ENCODE peak calls at places on chromosomes 7 and 10, in nine cellular contexts. A, Q, E, K, V, W, G, O and U are unnamed samples.

GRCh38 chr7:82714883-82715282 is 271.3 kb upstream of the CACNA2D1 start:
- DNase-seq in A (no peak), Q (no peak), E (no peak), K (no peak), V (no peak), W (no peak), G (no peak), O (no peak), U (no peak)

GRCh38 chr10:98967601-98968000 is 268.1 kb downstream of the HPSE2 start:
- DNase-seq in A (no peak), Q (no peak), E (no peak), K (peak), V (no peak), W (no peak), G (no peak), O (no peak), U (no peak)

GRCh38 chr7:129462445-129462844 is 28.2 kb downstream of the STRIP2 start:
- DNase-seq in A (no peak), Q (no peak), E (no peak), K (peak), V (no peak), W (no peak), G (no peak), O (no peak), U (no peak)

GRCh38 chr7:140060788-140061606 is 1.8 kb downstream of the PARP12 start:
- DNase-seq in A (no peak), Q (peak), E (no peak), K (peak), V (no peak), W (no peak), G (no peak), O (peak), U (no peak)

GRCh38 chr10:14750900-14751575 is 23.7 kb downstream of the FAM107B start:
- DNase-seq in A (no peak), Q (peak), E (no peak), K (peak), V (no peak), W (no peak), G (no peak), O (no peak), U (no peak)

GRCh38 chr7:101880536-101881443 is 63.4 kb downstream of the CUX1 start:
- DNase-seq in A (no peak), Q (no peak), E (no peak), K (no peak), V (no peak), W (no peak), G (peak), O (no peak), U (no peak)

GRCh38 chr10:20891338-20891714 is 5.8 kb downstream of the NEBL start:
- DNase-seq in A (no peak), Q (no peak), E (no peak), K (no peak), V (no peak), W (no peak), G (no peak), O (no peak), U (no peak)

GRCh38 chr7:47337531-47337930 is 244.4 kb downstream of the TNS3 start:
- DNase-seq in A (no peak), Q (no peak), E (peak), K (no peak), V (no peak), W (no peak), G (no peak), O (no peak), U (no peak)

GRCh38 chr7:17844514-17845196 is 95.6 kb downstream of the SNX13 start:
- DNase-seq in A (no peak), Q (no peak), E (no peak), K (no peak), V (no peak), W (no peak), G (no peak), O (no peak), U (no peak)

GRCh38 chr10:94093286-94093905 is 99.7 kb downstream of the PLCE1 start:
- DNase-seq in A (no peak), Q (no peak), E (no peak), K (no peak), V (no peak), W (no peak), G (no peak), O (no peak), U (no peak)

GRCh38 chr10:60394444-60394843 is 4.8 kb upstream of the ANK3 start:
- DNase-seq in A (no peak), Q (no peak), E (no peak), K (peak), V (no peak), W (no peak), G (no peak), O (no peak), U (no peak)

GRCh38 chr7:137801003-137801402 is 45.8 kb downstream of the DGKI start:
- DNase-seq in A (no peak), Q (no peak), E (no peak), K (no peak), V (no peak), W (no peak), G (no peak), O (no peak), U (no peak)

GRCh38 chr10:94358480-94358879 is 4.3 kb downstream of the NOC3L start:
- DNase-seq in A (peak), Q (no peak), E (no peak), K (no peak), V (peak), W (no peak), G (no peak), O (no peak), U (no peak)

GRCh38 chr7:122311280-122311679 is 6.7 kb upstream of the FEZF1 start:
- DNase-seq in A (no peak), Q (no peak), E (no peak), K (no peak), V (no peak), W (no peak), G (no peak), O (no peak), U (no peak)

GRCh38 chr10:89481662-89482061 is 53.7 kb downstream of the SLC16A12 start:
- DNase-seq in A (peak), Q (no peak), E (peak), K (no peak), V (no peak), W (no peak), G (no peak), O (no peak), U (no peak)

GRCh38 chr7:3156508-3156907 is 112.8 kb upstream of the CARD11 start:
- DNase-seq in A (no peak), Q (peak), E (no peak), K (no peak), V (no peak), W (no peak), G (no peak), O (no peak), U (no peak)

GRCh38 chr10:124007102-124007772 is 86.2 kb downstream of the CHST15 start:
- DNase-seq in A (no peak), Q (peak), E (no peak), K (no peak), V (no peak), W (no peak), G (no peak), O (no peak), U (peak)

GRCh38 chr7:64877714-64878610 is 25.1 kb upstream of the ZNF273 start:
- DNase-seq in A (no peak), Q (peak), E (no peak), K (no peak), V (no peak), W (no peak), G (no peak), O (no peak), U (peak)

GRCh38 chr7:108584211-108584610 is 14.5 kb downstream of the DNAJB9 start:
- DNase-seq in A (no peak), Q (no peak), E (no peak), K (no peak), V (no peak), W (no peak), G (no peak), O (no peak), U (no peak)

GRCh38 chr7:110119883-110120581 is 970.9 kb upstream of the LRRN3 start:
- DNase-seq in A (peak), Q (no peak), E (peak), K (peak), V (peak), W (no peak), G (no peak), O (peak), U (no peak)

GRCh38 chr7:98034044-98035035 is 44.3 kb upstream of the OCM2 start:
- DNase-seq in A (no peak), Q (no peak), E (no peak), K (no peak), V (no peak), W (no peak), G (peak), O (no peak), U (no peak)

GRCh38 chr7:127918130-127918529 is 113.1 kb downstream of the LRRC4 start:
- DNase-seq in A (no peak), Q (no peak), E (no peak), K (no peak), V (no peak), W (no peak), G (no peak), O (no peak), U (no peak)
- TF ChIP-seq POLR2A in A (no peak), Q (no peak), E (no peak), K (no peak), V (no peak), W (no peak), G (no peak), O (no peak), U (no peak)

DNA sequence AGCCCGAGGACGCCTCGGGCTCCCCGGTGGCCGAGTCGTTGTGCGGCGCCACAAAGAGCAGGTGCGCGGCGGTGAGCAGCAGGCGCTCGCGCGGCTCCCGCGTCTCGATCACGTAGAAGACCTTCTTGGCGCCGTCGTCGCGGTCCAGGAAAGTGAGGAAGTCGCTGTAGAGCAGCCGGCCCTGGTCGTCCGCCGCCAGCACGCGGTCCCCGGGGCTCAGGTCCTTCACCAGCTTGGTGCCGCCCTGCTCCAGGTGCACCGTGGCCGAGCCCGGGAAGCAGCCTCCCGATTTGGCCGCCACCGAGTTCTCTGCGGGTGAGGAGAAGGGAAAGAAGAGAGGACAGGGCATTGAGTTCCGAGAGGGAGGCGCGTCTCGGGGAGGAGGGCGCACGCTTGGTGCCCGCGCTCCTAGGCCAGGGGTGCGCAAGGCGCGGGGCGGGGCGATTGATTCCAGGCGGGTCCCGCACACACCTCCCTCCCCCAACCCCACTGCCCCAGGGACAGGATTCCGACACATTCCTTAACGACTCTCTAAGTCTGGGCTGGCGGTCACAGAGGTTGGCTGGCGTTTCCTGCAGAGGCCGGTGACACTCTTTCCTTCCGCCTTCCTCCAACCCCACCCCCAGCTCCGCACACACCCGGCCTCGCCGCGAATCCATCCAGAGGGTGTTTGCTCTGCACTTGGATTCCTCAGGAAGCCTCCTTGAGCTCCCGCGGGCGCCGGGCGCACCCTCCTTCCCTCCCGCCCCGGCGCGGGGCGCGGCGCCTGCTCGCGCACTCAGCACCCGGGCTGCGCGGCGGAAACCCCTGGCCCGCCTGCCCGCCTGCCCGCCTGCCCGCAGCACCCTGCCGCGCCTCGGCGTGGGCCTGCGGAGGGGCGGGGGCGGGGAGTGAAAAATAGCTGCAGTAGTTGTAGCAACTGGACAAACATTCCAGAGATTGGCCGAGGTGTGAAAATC is 8.6 kb downstream of the SHH start:
- DNase-seq in A (no peak), Q (no peak), E (peak), K (peak), V (no peak), W (no peak), G (no peak), O (no peak), U (no peak)
- TF ChIP-seq POLR2A in A (no peak), Q (no peak), E (no peak), K (peak), V (no peak), W (no peak), G (no peak), O (no peak), U (no peak)

GRCh38 chr10:71964669-71965515 is 697 bp downstream of the CHST3 start:
- DNase-seq in A (peak), Q (peak), E (peak), K (no peak), V (no peak), W (no peak), G (no peak), O (peak), U (no peak)

GRCh38 chr10:71965623-71966022 is 1.4 kb downstream of the CHST3 start:
- DNase-seq in A (no peak), Q (peak), E (no peak), K (no peak), V (no peak), W (no peak), G (no peak), O (no peak), U (no peak)

GRCh38 chr10:71962915-71963314 is 1.3 kb upstream of the CHST3 start:
- DNase-seq in A (no peak), Q (no peak), E (no peak), K (no peak), V (no peak), W (no peak), G (no peak), O (no peak), U (no peak)

GRCh38 chr10:71963351-71963755 is 842 bp upstream of the CHST3 start:
- DNase-seq in A (no peak), Q (peak), E (no peak), K (no peak), V (no peak), W (peak), G (no peak), O (no peak), U (no peak)

DNA sequence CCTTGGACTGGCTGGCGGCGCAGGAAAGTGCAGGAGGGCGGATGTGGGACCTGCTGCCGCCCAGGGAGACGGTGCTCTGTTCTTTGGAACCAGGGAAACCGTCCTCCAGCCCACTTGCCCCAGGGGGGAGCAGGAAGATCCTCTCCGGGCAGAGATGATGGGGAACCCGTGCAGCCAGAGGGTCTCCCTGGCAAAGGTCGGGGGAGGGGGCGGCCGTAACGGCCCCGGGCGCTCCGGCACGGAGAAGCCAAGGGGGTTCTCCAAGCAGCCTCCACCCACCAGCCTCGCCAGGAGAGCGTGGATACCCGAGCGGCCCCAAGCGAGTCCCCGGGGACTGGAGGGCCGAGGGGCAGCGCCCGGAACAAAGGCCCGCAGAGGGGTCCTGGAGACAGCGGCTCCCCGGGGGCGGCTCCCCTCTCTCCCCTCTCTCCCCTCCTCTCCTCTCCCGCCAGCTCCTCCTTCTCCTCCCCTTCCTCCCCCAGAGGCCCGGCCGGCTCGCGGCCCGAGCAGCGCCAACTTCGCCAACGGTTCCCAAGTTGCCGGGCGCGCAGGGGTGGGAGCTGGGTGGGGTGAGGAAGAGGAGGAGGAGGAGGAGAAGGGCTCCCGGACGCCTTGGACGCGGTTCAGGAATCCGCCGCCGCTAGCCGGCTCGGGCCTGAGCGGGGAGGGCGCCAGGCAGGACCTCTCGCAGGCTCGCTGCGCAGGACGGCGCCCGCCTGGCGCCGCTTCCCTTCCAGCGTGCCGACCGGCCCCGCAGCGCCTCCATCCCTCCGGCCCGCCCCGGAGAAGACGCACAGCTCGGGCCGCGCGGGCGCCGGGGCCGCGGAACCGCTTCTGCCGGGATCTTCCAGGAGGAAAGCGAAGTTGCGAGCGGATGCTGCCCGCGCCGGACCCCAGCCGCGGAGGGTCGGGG is at the start of gene CHST3:
- DNase-seq in A (peak), Q (peak), E (peak), K (no peak), V (no peak), W (peak), G (no peak), O (peak), U (no peak)
- TF ChIP-seq POLR2A in A (peak), Q (no peak), E (peak), K (no peak), V (no peak), W (no peak), G (no peak), O (peak), U (no peak)

GRCh38 chr10:12180221-12180974 is 15.3 kb downstream of the NUDT5 start:
- DNase-seq in A (no peak), Q (no peak), E (no peak), K (no peak), V (no peak), W (no peak), G (no peak), O (no peak), U (no peak)
- TF ChIP-seq POLR2A in A (no peak), Q (no peak), E (no peak), K (no peak), V (no peak), W (no peak), G (no peak), O (no peak), U (no peak)